ENCODE peak calls at places on chromosomes 4 and X, in seven cellular contexts. Y is NCI-H774, F is HepG2, K is MCF 10A, P is uterus, S is fibroblast of mammary gland, N is DMS153. M is an unnamed sample.

GRCh38 chr4:150746156-150746555 is 164.2 kb downstream of the MAB21L2 start:
- DNase-seq in Y (no peak), F (no peak), K (peak; percentile 42), P (no peak), S (peak; percentile 27), N (no peak), M (no peak)

GRCh38 chr4:172412851-172413250 is 599.6 kb downstream of the GALNTL6 start:
- DNase-seq in Y (no peak), F (no peak), K (no peak), P (no peak), S (no peak), N (no peak), M (no peak)

GRCh38 chr4:154467886-154468285 is 23.7 kb downstream of the DCHS2 start:
- DNase-seq in Y (no peak), F (no peak), K (peak; percentile 73), P (no peak), S (peak; percentile 40), N (no peak), M (no peak)

GRCh38 chr4:499563-499962 is 553 bp downstream of the PIGG start:
- DNase-seq in Y (no peak), F (no peak), K (no peak), P (no peak), S (no peak), N (no peak), M (no peak)

GRCh38 chr4:121950680-121951569 is 935 bp downstream of the TRPC3 start:
- DNase-seq in Y (no peak), F (no peak), K (peak; percentile 46), P (peak; percentile 40), S (no peak), N (no peak), M (no peak)

GRCh38 chr4:38805530-38806145 is 1.0 kb upstream of the TLR1 start:
- DNase-seq in Y (peak; percentile 16), F (no peak), K (no peak), P (no peak), S (peak; percentile 17), N (no peak), M (no peak)

GRCh38 chrX:17692709-17693346 is 44.5 kb upstream of the SCML1 start:
- DNase-seq in Y (no peak), F (no peak), K (peak; percentile 37), P (no peak), S (peak; percentile 68), N (no peak), M (no peak)

GRCh38 chr4:16289872-16290554 is 63.7 kb upstream of the TAPT1 start:
- DNase-seq in Y (no peak), F (peak; percentile 7), K (peak; percentile 54), P (no peak), S (peak; percentile 48), N (no peak), M (no peak)

GRCh38 chr4:84167089-84167488 is 332.0 kb downstream of the NKX6-1 start:
- DNase-seq in Y (no peak), F (no peak), K (no peak), P (no peak), S (no peak), N (peak; percentile 71), M (no peak)

GRCh38 chr4:55175779-55176231 is 50.4 kb upstream of the KDR start:
- DNase-seq in Y (no peak), F (no peak), K (peak; percentile 47), P (no peak), S (peak; percentile 80), N (no peak), M (no peak)

GRCh38 chr4:96152824-96153223 is 312.9 kb downstream of the PDHA2 start:
- DNase-seq in Y (no peak), F (no peak), K (no peak), P (no peak), S (no peak), N (no peak), M (no peak)

GRCh38 chr4:87220094-87220831 is at the start of gene KLHL8:
- DNase-seq in Y (peak; percentile 72), F (peak; percentile 75), K (peak; percentile 91), P (peak; percentile 87), S (peak; percentile 76), N (peak; percentile 79), M (peak; percentile 92)

GRCh38 chrX:71935542-71935941 is 24.9 kb downstream of the NHSL2 start:
- DNase-seq in Y (peak; percentile 14), F (no peak), K (no peak), P (peak; percentile 54), S (no peak), N (peak; percentile 2), M (no peak)

GRCh38 chrX:39815621-39816020 is 282.1 kb downstream of the BCOR start:
- DNase-seq in Y (no peak), F (no peak), K (no peak), P (no peak), S (no peak), N (no peak), M (no peak)

GRCh38 chr4:2248044-2248780 is 6.3 kb upstream of the HAUS3 start:
- DNase-seq in Y (no peak), F (no peak), K (no peak), P (no peak), S (no peak), N (no peak), M (peak; percentile 57)

GRCh38 chr4:65170768-65171514 is 499.3 kb downstream of the EPHA5 start:
- DNase-seq in Y (no peak), F (no peak), K (no peak), P (no peak), S (no peak), N (no peak), M (no peak)

GRCh38 chr4:92122911-92123310 is 180.9 kb upstream of the GRID2 start:
- DNase-seq in Y (no peak), F (no peak), K (no peak), P (no peak), S (no peak), N (no peak), M (no peak)

GRCh38 chr4:5968246-5968645 is 50.0 kb downstream of the C4orf50 start:
- DNase-seq in Y (no peak), F (no peak), K (no peak), P (no peak), S (no peak), N (no peak), M (no peak)

GRCh38 chr4:2818351-2818939 is 25.2 kb upstream of the ADD1 start:
- DNase-seq in Y (no peak), F (no peak), K (no peak), P (no peak), S (no peak), N (no peak), M (peak; percentile 68)

GRCh38 chrX:130224810-130225209 is 43.9 kb downstream of the ZNF280C start:
- DNase-seq in Y (no peak), F (no peak), K (peak; percentile 28), P (no peak), S (peak; percentile 15), N (no peak), M (no peak)

GRCh38 chr4:105909699-105910340 is 14.5 kb downstream of the NPNT start:
- DNase-seq in Y (peak; percentile 1), F (no peak), K (peak; percentile 59), P (no peak), S (peak; percentile 28), N (no peak), M (no peak)

GRCh38 chr4:182840108-182840507 is 77.1 kb downstream of the DCTD start:
- DNase-seq in Y (no peak), F (no peak), K (no peak), P (no peak), S (no peak), N (no peak), M (no peak)

M was measured in Right ventricle myocardium inferior.